ENCODE peak calls at places on chromosome 2, in five cellular contexts. A, M, S, Q and C are unnamed samples.

GRCh38 chr2:203818656-203819055 is 48.9 kb upstream of the CTLA4 start:
- DNase-seq in A (no peak), M (no peak), S (no peak), Q (no peak), C (no peak)

GRCh38 chr2:113858764-113859163 is 31.1 kb upstream of the ACTR3 start:
- DNase-seq in A (no peak), M (no peak), S (peak; percentile 77), Q (peak; percentile 72), C (no peak)

GRCh38 chr2:121080013-121080772 is 204.8 kb downstream of the TFCP2L1 start:
- DNase-seq in A (no peak), M (peak; percentile 94), S (no peak), Q (peak; percentile 52), C (peak; percentile 76)

GRCh38 chr2:85439986-85440385 is 21.5 kb downstream of the SH2D6 start:
- DNase-seq in A (no peak), M (peak; percentile 38), S (no peak), Q (no peak), C (no peak)

GRCh38 chr2:134189009-134189717 is 64.7 kb upstream of the MGAT5 start:
- DNase-seq in A (no peak), M (no peak), S (no peak), Q (peak; percentile 75), C (no peak)

GRCh38 chr2:223062304-223062845 is 10.4 kb downstream of the KCNE4 start:
- DNase-seq in A (no peak), M (no peak), S (peak; percentile 94), Q (peak; percentile 46), C (no peak)

GRCh38 chr2:24815171-24815570 is 21.9 kb downstream of the CENPO start:
- DNase-seq in A (no peak), M (peak; percentile 16), S (no peak), Q (no peak), C (no peak)

GRCh38 chr2:41716497-41716896 is 331.3 kb upstream of the PKDCC start:
- DNase-seq in A (no peak), M (no peak), S (no peak), Q (no peak), C (no peak)

GRCh38 chr2:178819992-178820391 is 12.8 kb upstream of the TTN start:
- DNase-seq in A (no peak), M (no peak), S (no peak), Q (peak; percentile 31), C (no peak)

GRCh38 chr2:88452980-88453582 is 588 bp upstream of the FOXI3 start:
- DNase-seq in A (no peak), M (peak; percentile 70), S (no peak), Q (peak; percentile 13), C (no peak)

GRCh38 chr2:67394734-67395133 is 2.4 kb upstream of the ETAA1 start:
- DNase-seq in A (no peak), M (no peak), S (no peak), Q (peak; percentile 51), C (no peak)

GRCh38 chr2:98907966-98908905 is 27.8 kb downstream of the CRACDL start:
- DNase-seq in A (no peak), M (peak; percentile 42), S (no peak), Q (no peak), C (no peak)

GRCh38 chr2:98773169-98773568 is 42.2 kb upstream of the MGAT4A start:
- DNase-seq in A (no peak), M (no peak), S (no peak), Q (no peak), C (no peak)

GRCh38 chr2:69309336-69310048 is 77.5 kb downstream of the GFPT1 start:
- DNase-seq in A (no peak), M (peak; percentile 67), S (no peak), Q (peak; percentile 83), C (no peak)

GRCh38 chr2:47076586-47077441 is 78.3 kb downstream of the STPG4 start:
- DNase-seq in A (no peak), M (no peak), S (peak; percentile 92), Q (peak; percentile 95), C (no peak)

GRCh38 chr2:223058952-223059716 is 7.1 kb downstream of the KCNE4 start:
- DNase-seq in A (no peak), M (no peak), S (no peak), Q (peak; percentile 58), C (no peak)

GRCh38 chr2:109562421-109562820 is 51.3 kb downstream of the SEPTIN10 start:
- DNase-seq in A (no peak), M (no peak), S (no peak), Q (no peak), C (no peak)

GRCh38 chr2:138652378-138652777 is 127.8 kb downstream of the NXPH2 start:
- DNase-seq in A (no peak), M (no peak), S (no peak), Q (peak; percentile 13), C (no peak)

DNA sequence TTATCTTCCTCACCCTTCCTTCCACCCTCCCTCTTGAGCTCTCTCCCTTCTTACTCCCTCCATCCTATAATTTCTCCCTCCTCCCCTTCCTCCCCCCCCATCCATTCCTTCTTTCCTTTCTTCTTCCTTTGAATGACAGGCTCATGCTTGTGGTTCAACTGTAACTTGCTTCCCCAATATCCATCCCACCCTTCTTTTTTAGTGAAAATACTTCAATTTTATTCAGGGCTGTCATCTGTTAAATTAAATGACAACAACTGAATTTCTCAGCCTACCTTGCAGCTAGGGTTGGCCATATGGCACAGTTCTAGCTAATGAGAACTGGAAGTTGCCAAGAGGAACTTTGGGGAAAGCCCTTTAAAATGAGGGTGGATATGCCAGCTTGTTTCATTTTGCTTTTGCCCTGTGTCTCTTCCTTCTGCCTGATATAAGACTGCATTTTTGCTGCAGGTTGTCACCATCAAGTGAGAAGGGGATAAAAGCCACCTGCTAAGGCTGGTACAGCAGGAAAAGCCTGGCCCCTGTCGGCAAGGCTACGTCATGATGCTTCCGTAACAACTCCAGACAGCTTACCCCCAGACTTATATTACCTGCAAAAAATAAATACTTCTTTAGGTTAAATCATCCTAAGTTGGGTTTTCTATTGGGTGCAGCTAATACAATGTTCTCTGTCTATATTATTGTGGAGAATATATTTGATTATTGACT is 121.8 kb downstream of the NXPH2 start:
- DNase-seq in A (no peak), M (peak; percentile 52), S (no peak), Q (no peak), C (no peak)
- TF ChIP-seq CTCF in A (no peak), M (peak; percentile 54), S (no peak), Q (no peak), C (no peak)

DNA sequence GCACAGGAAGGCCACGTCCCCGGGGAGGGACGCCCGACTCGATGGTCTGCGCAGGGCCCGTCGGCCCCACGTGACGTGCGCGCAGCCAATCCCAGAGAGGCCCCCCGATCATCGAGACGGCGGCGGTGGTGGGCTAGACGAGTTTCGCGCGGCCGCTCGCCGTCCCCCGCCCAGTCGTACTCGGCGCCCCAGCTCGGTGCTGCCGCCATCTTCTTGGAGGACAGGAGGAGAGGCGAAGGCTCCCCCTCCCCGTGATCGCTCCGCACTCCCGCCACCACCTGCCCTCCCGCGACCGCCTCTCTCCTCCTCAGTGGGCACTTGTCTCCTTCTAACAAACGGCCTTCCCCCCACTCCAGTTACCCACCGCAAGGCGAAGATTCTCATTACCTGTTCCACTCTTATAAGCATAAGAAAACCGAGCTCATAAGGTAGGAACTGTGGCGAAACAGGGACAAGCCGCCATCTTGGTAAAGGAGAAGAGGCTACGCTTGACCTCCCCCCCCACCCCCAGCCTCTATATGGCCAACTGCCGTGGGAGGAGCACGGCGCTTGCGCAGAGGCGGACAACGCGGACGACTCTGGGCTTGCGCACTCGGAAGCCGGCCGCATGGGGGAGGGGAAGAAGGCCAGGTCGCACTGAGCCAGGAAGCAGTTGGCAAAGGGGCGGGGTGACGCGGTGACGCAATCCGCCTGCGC is at the start of gene HDLBP:
- DNase-seq in A (peak; percentile 100), M (peak; percentile 100), S (peak; percentile 90), Q (peak; percentile 100), C (peak; percentile 85)
- TF ChIP-seq CTCF in A (no peak), M (peak; percentile 45), S (peak; percentile 54), Q (peak; percentile 32), C (peak; percentile 47)

DNA sequence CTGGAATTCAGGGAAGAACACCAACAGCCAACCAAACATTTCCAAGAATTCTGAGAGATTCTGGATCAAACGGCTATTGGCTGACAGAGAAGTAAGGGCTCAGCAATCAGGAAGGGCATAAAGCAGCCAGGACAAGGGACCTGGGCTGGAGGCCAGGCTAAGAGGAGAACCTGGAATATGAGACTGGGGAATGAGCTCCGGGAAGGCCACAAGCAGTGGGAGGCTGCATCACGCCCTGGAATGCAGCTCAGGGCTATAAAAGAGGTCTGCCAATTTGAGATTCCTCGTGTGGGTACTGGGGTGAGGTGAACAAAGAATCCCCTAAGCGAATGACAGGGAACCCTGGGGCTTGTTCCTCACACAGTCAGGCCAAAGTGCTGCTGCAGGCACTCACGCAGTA is 60.4 kb downstream of the ANO7 start:
- DNase-seq in A (no peak), M (no peak), S (no peak), Q (no peak), C (no peak)
- TF ChIP-seq CTCF in A (no peak), M (no peak), S (no peak), Q (no peak), C (no peak)

GRCh38 chr2:220104871-220105351 is 477.5 kb downstream of the SLC4A3 start:
- DNase-seq in A (no peak), M (peak; percentile 57), S (peak; percentile 64), Q (peak; percentile 94), C (no peak)
- TF ChIP-seq CTCF in A (no peak), M (peak; percentile 44), S (peak; percentile 69), Q (peak; percentile 84), C (peak; percentile 26)

GRCh38 chr2:232506713-232507112 is 13.5 kb upstream of the PRSS56 start:
- DNase-seq in A (no peak), M (no peak), S (no peak), Q (no peak), C (no peak)

GRCh38 chr2:232511336-232511863 is 8.8 kb upstream of the PRSS56 start:
- DNase-seq in A (no peak), M (no peak), S (no peak), Q (no peak), C (no peak)

GRCh38 chr2:232504438-232504837 is 15.8 kb upstream of the PRSS56 start:
- DNase-seq in A (no peak), M (no peak), S (no peak), Q (no peak), C (no peak)

GRCh38 chr2:232505805-232506360 is 14.3 kb upstream of the PRSS56 start:
- DNase-seq in A (no peak), M (peak; percentile 69), S (no peak), Q (no peak), C (no peak)

GRCh38 chr2:232508246-232508645 is 11.9 kb upstream of the PRSS56 start:
- DNase-seq in A (no peak), M (peak; percentile 68), S (no peak), Q (no peak), C (no peak)
- TF ChIP-seq CTCF in A (no peak), M (peak; percentile 67), S (no peak), Q (no peak), C (no peak)

GRCh38 chr2:37343537-37344434 is 644 bp upstream of the QPCT start:
- DNase-seq in A (no peak), M (peak; percentile 67), S (no peak), Q (peak; percentile 80), C (no peak)
- TF ChIP-seq CTCF in A (no peak), M (peak; percentile 73), S (peak; percentile 38), Q (peak; percentile 70), C (no peak)

GRCh38 chr2:135914485-135914884 is 38.2 kb upstream of the MCM6 start:
- DNase-seq in A (no peak), M (no peak), S (no peak), Q (no peak), C (no peak)

GRCh38 chr2:135913726-135914365 is 37.6 kb upstream of the MCM6 start:
- DNase-seq in A (no peak), M (no peak), S (no peak), Q (peak; percentile 70), C (no peak)

GRCh38 chr2:135916232-135916631 is 40.0 kb upstream of the MCM6 start:
- DNase-seq in A (no peak), M (no peak), S (no peak), Q (peak; percentile 68), C (no peak)
- TF ChIP-seq CTCF in A (peak; percentile 82), M (peak; percentile 76), S (no peak), Q (peak; percentile 44), C (peak; percentile 49)

GRCh38 chr2:238106339-238106697 is 6.2 kb downstream of the ESPNL start:
- DNase-seq in A (no peak), M (peak; percentile 80), S (no peak), Q (no peak), C (no peak)
- TF ChIP-seq CTCF in A (no peak), M (peak; percentile 58), S (no peak), Q (peak; percentile 25), C (no peak)